ENCODE peak calls at places on chromosomes 6 and 20, in five cellular contexts. O, X, R, K and M are unnamed samples.
A peak's percentile ranks its signal among the peaks of the same experiment; 100 is the strongest.

GRCh38 chr20:4153251-4153650 is 137.9 kb upstream of the RNF24 start:
- DNase-seq in O (no peak), X (no peak), R (no peak), K (no peak), M (no peak)

GRCh38 chr20:36644032-36644712 is 1.8 kb downstream of the SLA2 start:
- DNase-seq in O (peak; percentile 22), X (peak; percentile 55), R (no peak), K (peak; percentile 36), M (peak; percentile 22)

GRCh38 chr6:53441035-53441493 is 92.3 kb upstream of the ELOVL5 start:
- DNase-seq in O (no peak), X (no peak), R (no peak), K (no peak), M (peak; percentile 13)

GRCh38 chr6:5653801-5654200 is 352.9 kb downstream of the NRN1 start:
- DNase-seq in O (no peak), X (no peak), R (no peak), K (no peak), M (no peak)

GRCh38 chr6:89582669-89583325 is 55.8 kb downstream of the LYRM2 start:
- DNase-seq in O (no peak), X (no peak), R (no peak), K (no peak), M (no peak)

GRCh38 chr20:4076671-4077070 is 61.3 kb upstream of the RNF24 start:
- DNase-seq in O (no peak), X (no peak), R (no peak), K (no peak), M (no peak)

GRCh38 chr6:152748843-152749242 is 1.8 kb upstream of the VIP start:
- DNase-seq in O (no peak), X (no peak), R (no peak), K (no peak), M (no peak)

GRCh38 chr6:67361264-67361663 is 1273.8 kb upstream of the ADGRB3 start:
- DNase-seq in O (no peak), X (no peak), R (no peak), K (no peak), M (no peak)

GRCh38 chr6:56509031-56509430 is 133.7 kb downstream of the DST start:
- DNase-seq in O (no peak), X (no peak), R (no peak), K (no peak), M (no peak)

GRCh38 chr20:31562241-31562640 is 42.8 kb upstream of the ID1 start:
- DNase-seq in O (no peak), X (no peak), R (no peak), K (no peak), M (no peak)

GRCh38 chr6:110858562-110859214 is 15.9 kb upstream of the AMD1 start:
- DNase-seq in O (no peak), X (no peak), R (peak; percentile 47), K (no peak), M (no peak)

GRCh38 chr6:9405369-9405768 is 970.0 kb upstream of the SLC35B3 start:
- DNase-seq in O (no peak), X (no peak), R (no peak), K (no peak), M (no peak)

GRCh38 chr6:165636415-165637048 is 26.5 kb downstream of the PDE10A start:
- DNase-seq in O (no peak), X (no peak), R (no peak), K (no peak), M (no peak)

GRCh38 chr6:168231393-168231957 is 88.1 kb downstream of the DACT2 start:
- DNase-seq in O (no peak), X (no peak), R (no peak), K (no peak), M (no peak)